ENCODE peak calls at places on chromosomes 6 and 20, in six cellular contexts. K is CD8-positive, alpha-beta memory T cell; R is caudate nucleus; Q is iris pigment epithelial cell; O is foreskin fibroblast; B is HT1080. H is an unnamed sample.

GRCh38 chr6:107704377-107705013 is 119.6 kb downstream of the SCML4 start:
- DNase-seq in K (no peak), R (no peak), Q (peak), O (peak), B (peak), H (no peak)

GRCh38 chr20:35491823-35492222 is 36.4 kb downstream of the CEP250 start:
- DNase-seq in K (no peak), R (no peak), Q (peak), O (no peak), B (peak), H (no peak)

GRCh38 chr6:169930799-169931198 is 179.4 kb downstream of the ERMARD start:
- DNase-seq in K (no peak), R (no peak), Q (no peak), O (no peak), B (no peak), H (no peak)

GRCh38 chr6:55033021-55033546 is 141.2 kb upstream of the HCRTR2 start:
- DNase-seq in K (no peak), R (no peak), Q (no peak), O (no peak), B (peak), H (no peak)

GRCh38 chr6:129186988-129187387 is 304.1 kb downstream of the LAMA2 start:
- DNase-seq in K (no peak), R (no peak), Q (peak), O (peak), B (peak), H (no peak)

GRCh38 chr6:33392168-33392947 is 735 bp downstream of the KIFC1 start:
- DNase-seq in K (no peak), R (no peak), Q (peak), O (peak), B (no peak), H (no peak)

GRCh38 chr6:147381734-147382133 is 126.8 kb upstream of the SAMD5 start:
- DNase-seq in K (no peak), R (no peak), Q (peak), O (peak), B (no peak), H (no peak)

GRCh38 chr6:15076565-15076964 is 169.3 kb upstream of the JARID2 start:
- DNase-seq in K (no peak), R (no peak), Q (no peak), O (no peak), B (no peak), H (no peak)

GRCh38 chr20:33721391-33722140 is 1.5 kb upstream of the PXMP4 start:
- DNase-seq in K (no peak), R (no peak), Q (no peak), O (no peak), B (no peak), H (no peak)

GRCh38 chr6:42007753-42008528 is 42.4 kb upstream of the TAF8 start:
- DNase-seq in K (peak), R (no peak), Q (no peak), O (no peak), B (no peak), H (no peak)

GRCh38 chr6:31680841-31681671 is at the start of gene LY6G5C:
- DNase-seq in K (peak), R (peak), Q (peak), O (peak), B (peak), H (peak)

GRCh38 chr20:34569598-34569997 is 11.1 kb downstream of the MAP1LC3A start:
- DNase-seq in K (no peak), R (no peak), Q (no peak), O (peak), B (no peak), H (no peak)

GRCh38 chr6:14903176-14904088 is 342.4 kb upstream of the JARID2 start:
- DNase-seq in K (no peak), R (no peak), Q (no peak), O (no peak), B (no peak), H (no peak)

GRCh38 chr6:27280064-27280539 is 32.0 kb downstream of the POM121L2 start:
- DNase-seq in K (no peak), R (no peak), Q (peak), O (peak), B (peak), H (no peak)

H was measured in Right ventricle myocardium inferior.